ENCODE peak calls at places on chromosome 10, in ten cellular contexts. S, L, G, D, W, O, H, P, K and F are unnamed samples. For H3K4me1, the result is how much of the 10 kb centered on the place peaks cover.

GRCh38 chr10:373015-373414 is 237.8 kb downstream of the ZMYND11 start:
- DNase-seq in L (peak), O (no peak), K (no peak), S (no peak), D (peak), W (no peak), G (no peak), P (peak), H (no peak), F (no peak)

GRCh38 chr10:17562572-17562971 is 54.6 kb downstream of the HACD1 start:
- DNase-seq in W (peak), G (no peak), O (no peak), H (no peak), P (peak), L (peak), D (peak), S (no peak), K (no peak), F (no peak)

GRCh38 chr10:16792675-16793074 is 24.5 kb downstream of the RSU1 start:
- DNase-seq in L (peak), S (peak), K (no peak), H (no peak), P (no peak), D (peak), O (peak), G (no peak), W (no peak), F (no peak)

GRCh38 chr10:87058171-87058570 is 36.5 kb downstream of the GLUD1 start:
- DNase-seq in H (no peak), G (no peak), W (no peak), O (no peak), S (no peak), K (no peak), L (no peak), P (no peak), D (no peak), F (no peak)

GRCh38 chr10:598415-599170 is 90.9 kb downstream of the DIP2C start:
- DNase-seq in W (peak), P (peak), O (no peak), D (peak), G (no peak), L (peak), H (no peak), K (no peak), S (no peak), F (no peak)

GRCh38 chr10:51063659-51064535 is 10.4 kb upstream of the PRKG1 start:
- DNase-seq in W (peak), G (no peak), K (no peak), D (peak), O (no peak), L (peak), S (no peak), P (peak), H (no peak), F (no peak)

GRCh38 chr10:1600861-1601260 is 136.5 kb downstream of the ADARB2 start:
- DNase-seq in S (no peak), O (no peak), G (no peak), W (no peak), D (no peak), H (no peak), L (no peak), P (no peak), K (no peak), F (no peak)

GRCh38 chr10:125989791-125990190 is 93.4 kb downstream of the FANK1 start:
- DNase-seq in D (no peak), S (no peak), O (no peak), W (no peak), G (no peak), L (no peak), K (no peak), P (no peak), H (no peak), F (no peak)

GRCh38 chr10:98646998-98647917 is 200.5 kb upstream of the HPS1 start:
- DNase-seq in K (no peak), P (no peak), G (no peak), H (no peak), L (no peak), O (no peak), W (peak), S (no peak), D (no peak), F (no peak)

GRCh38 chr10:114017266-114017665 is 26.4 kb upstream of the ADRB1 start:
- DNase-seq in D (no peak), H (no peak), S (no peak), L (no peak), W (no peak), G (no peak), K (no peak), P (no peak), O (no peak), F (no peak)

GRCh38 chr10:79937256-79937635 is 11.7 kb downstream of the SFTPD start:
- DNase-seq in W (no peak), O (no peak), L (no peak), P (no peak), S (no peak), G (no peak), K (no peak), H (no peak), D (no peak), F (no peak)

GRCh38 chr10:513393-513792 is 176.1 kb downstream of the DIP2C start:
- DNase-seq in D (no peak), H (no peak), L (no peak), O (no peak), P (no peak), K (no peak), G (peak), S (no peak), W (no peak), F (no peak)

GRCh38 chr10:21494221-21495001 is 31.1 kb downstream of the SKIDA1 start:
- DNase-seq in H (no peak), W (peak), O (peak), P (peak), S (peak), G (peak), D (peak), L (peak), K (no peak), F (no peak)

GRCh38 chr10:115441907-115442520 is 348.8 kb downstream of the ATRNL1 start:
- DNase-seq in K (no peak), W (no peak), P (no peak), H (no peak), D (peak), L (peak), S (no peak), O (no peak), G (no peak), F (no peak)

GRCh38 chr10:33234779-33235178 is 99.7 kb downstream of the NRP1 start:
- DNase-seq in W (no peak), S (no peak), L (no peak), O (no peak), D (no peak), G (no peak), P (peak), H (no peak), K (no peak), F (no peak)

GRCh38 chr10:54985732-54986131 is 184.7 kb upstream of the PCDH15 start:
- DNase-seq in G (no peak), L (peak), D (peak), W (peak), O (no peak), H (no peak), P (peak), K (no peak), S (no peak), F (no peak)

GRCh38 chr10:52890281-52890680 is 117.7 kb upstream of the MBL2 start:
- DNase-seq in D (no peak), K (no peak), S (no peak), O (no peak), H (no peak), G (no peak), P (no peak), W (no peak), L (no peak), F (no peak)

GRCh38 chr10:126839094-126839761 is 66.0 kb upstream of the DOCK1 start:
- DNase-seq in S (no peak), W (peak), D (no peak), H (no peak), G (peak), O (no peak), L (no peak), P (no peak), K (no peak), F (no peak)

GRCh38 chr10:526651-527312 is 162.7 kb downstream of the DIP2C start:
- DNase-seq in G (no peak), D (no peak), L (no peak), W (peak), O (no peak), S (no peak), H (peak), K (no peak), P (no peak), F (no peak)

GRCh38 chr10:17029581-17030271 is 99.9 kb downstream of the CUBN start:
- DNase-seq in S (peak), L (peak), K (peak), O (peak), W (no peak), G (peak), P (peak), D (peak), H (peak), F (peak)

GRCh38 chr10:43045246-43045621 is 31.6 kb upstream of the RET start:
- DNase-seq in D (no peak), K (no peak), S (no peak), P (no peak), H (no peak), G (no peak), O (peak), W (no peak), L (no peak), F (no peak)

GRCh38 chr10:6128087-6128486 is 39.3 kb downstream of the RBM17 start:
- DNase-seq in S (no peak), K (no peak), H (no peak), G (no peak), L (no peak), W (no peak), P (no peak), D (no peak), O (no peak), F (no peak)

GRCh38 chr10:125001313-125002043 is 59.6 kb downstream of the ZRANB1 start:
- DNase-seq in S (no peak), G (no peak), P (no peak), O (peak), D (no peak), L (peak), H (no peak), W (no peak), K (no peak), F (no peak)

GRCh38 chr10:23437987-23438546 is 808 bp upstream of the OTUD1 start:
- DNase-seq in K (no peak), D (no peak), O (no peak), H (no peak), L (no peak), S (peak), W (no peak), G (no peak), P (no peak), F (no peak)
- H3K4me1 ChIP-seq in K (under half), D (under half), O (under half), H (under half), L (under half), S (under half), W (under half), G (under half), P (under half), F (under half)

GRCh38 chr10:59470570-59470969 is 108.2 kb upstream of the FAM13C start:
- DNase-seq in O (no peak), K (no peak), H (no peak), W (peak), D (no peak), L (no peak), P (no peak), G (no peak), S (no peak), F (no peak)
- H3K27ac ChIP-seq in O (no peak), K (no peak), H (no peak), W (no peak), D (no peak), L (no peak), P (no peak), G (no peak), S (no peak), F (no peak)

DNA sequence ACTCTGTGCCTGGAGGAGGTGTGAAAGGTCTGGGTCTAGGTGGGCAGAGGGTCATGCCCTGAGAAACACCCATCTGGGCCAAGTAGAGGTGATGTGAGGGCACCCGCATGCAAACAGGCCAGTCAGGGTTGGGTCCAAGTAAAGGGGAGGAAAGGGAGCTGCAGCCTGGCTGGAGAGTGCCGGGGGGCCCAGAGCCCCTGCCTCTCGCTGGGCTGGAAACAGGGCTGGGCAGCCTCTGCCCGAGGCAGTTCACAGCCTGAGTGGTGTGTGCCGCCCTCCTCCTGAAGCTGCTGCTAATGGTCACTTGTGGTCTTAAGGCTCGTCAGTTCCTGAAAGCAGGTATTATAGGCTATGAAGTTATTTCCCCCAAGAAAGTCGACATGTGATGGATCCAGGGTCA is 7.3 kb downstream of the CYP2E1 start:
- DNase-seq in G (no peak), W (no peak), H (no peak), K (no peak), O (no peak), S (no peak), D (no peak), L (no peak), P (no peak), F (no peak)
- H3K4me3 ChIP-seq in G (no peak), W (no peak), H (no peak), K (no peak), O (no peak), S (no peak), D (no peak), L (no peak), P (no peak), F (no peak)

DNA sequence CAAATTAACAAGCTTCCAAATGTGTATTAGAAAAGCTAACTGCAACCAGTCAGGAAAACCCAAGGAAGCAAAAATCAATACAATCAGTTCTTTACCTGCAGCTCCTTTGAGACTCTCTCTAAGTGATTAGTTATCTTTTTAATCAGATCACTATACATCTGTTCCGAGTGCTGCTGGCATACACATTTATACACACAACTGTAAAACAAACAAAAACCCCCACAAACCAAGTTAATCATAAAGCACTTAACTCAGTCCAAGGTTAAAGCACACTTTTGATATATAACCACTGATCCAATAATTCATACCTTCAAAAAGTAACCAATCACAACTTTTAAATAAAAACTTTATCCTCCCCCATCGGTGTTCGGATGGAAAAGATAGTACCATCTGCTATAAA is 25.6 kb downstream of the CACUL1 start:
- DNase-seq in D (no peak), K (no peak), S (no peak), G (no peak), P (no peak), O (no peak), W (no peak), H (no peak), L (no peak), F (no peak)
- H3K4me1 ChIP-seq in D (under half), K (half or more), S (half or more), G (under half), P (under half), O (half or more), W (under half), H (under half), L (under half), F (under half)

GRCh38 chr10:101768791-101769170 is 7.1 kb downstream of the FGF8 start:
- DNase-seq in S (no peak), P (no peak), G (no peak), H (no peak), W (no peak), O (no peak), D (no peak), L (no peak), K (no peak), F (no peak)

GRCh38 chr10:101767966-101768790 is 7.7 kb downstream of the FGF8 start:
- DNase-seq in D (no peak), S (no peak), W (no peak), L (no peak), H (no peak), G (no peak), K (no peak), P (no peak), O (no peak), F (no peak)

GRCh38 chr10:101771380-101771779 is 4.5 kb downstream of the FGF8 start:
- DNase-seq in W (no peak), S (no peak), L (no peak), G (no peak), H (no peak), O (no peak), K (no peak), D (no peak), P (no peak), F (no peak)

GRCh38 chr10:101770331-101771215 is 5.3 kb downstream of the FGF8 start:
- DNase-seq in L (no peak), H (no peak), D (no peak), W (no peak), G (no peak), P (no peak), O (no peak), S (no peak), K (no peak), F (no peak)

GRCh38 chr10:101769541-101770180 is 6.3 kb downstream of the FGF8 start:
- DNase-seq in S (no peak), O (no peak), K (no peak), W (peak), D (no peak), P (no peak), G (no peak), L (no peak), H (no peak), F (no peak)
- H3K27ac ChIP-seq in S (no peak), O (no peak), K (no peak), W (no peak), D (no peak), P (no peak), G (no peak), L (no peak), H (no peak), F (no peak)

GRCh38 chr10:99984635-99985034 is 25.1 kb downstream of the DNMBP start:
- DNase-seq in L (no peak), K (no peak), D (no peak), O (no peak), S (no peak), G (no peak), W (no peak), H (no peak), P (no peak), F (no peak)
- H3K4me3 ChIP-seq in L (no peak), K (no peak), D (peak), O (no peak), S (no peak), G (no peak), W (no peak), H (no peak), P (peak), F (no peak)

DNA sequence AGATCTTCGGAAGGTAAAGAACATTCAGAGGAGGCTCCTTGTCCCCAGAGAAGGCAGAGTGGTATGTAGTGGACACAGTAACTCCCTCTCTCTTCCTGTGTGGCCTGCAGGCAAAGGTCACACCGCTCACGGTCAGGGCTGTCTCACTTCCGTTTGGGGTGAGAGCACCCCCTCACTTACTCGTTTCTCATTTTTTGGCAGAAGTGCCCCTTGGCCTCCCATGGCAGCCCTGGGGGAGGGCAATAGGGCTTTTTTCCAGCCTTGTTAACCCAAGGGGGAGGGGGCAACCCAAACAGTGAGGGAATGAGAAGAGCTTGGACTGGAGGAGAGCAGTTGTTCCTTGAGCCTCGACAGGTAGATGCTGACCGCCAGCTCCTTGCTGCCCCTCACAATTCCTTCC is 31.8 kb upstream of the SRGN start:
- DNase-seq in P (peak), K (no peak), D (no peak), H (no peak), G (no peak), S (no peak), L (no peak), W (no peak), O (no peak), F (no peak)
- H3K4me1 ChIP-seq in P (under half), K (under half), D (under half), H (under half), G (under half), S (under half), L (under half), W (under half), O (under half), F (under half)

GRCh38 chr10:123559823-123560092 is 106.4 kb upstream of the GPR26 start:
- DNase-seq in K (no peak), H (no peak), O (no peak), W (no peak), S (no peak), G (peak), P (no peak), D (no peak), L (no peak), F (no peak)
- H3K27ac ChIP-seq in K (no peak), H (no peak), O (no peak), W (no peak), S (no peak), G (no peak), P (no peak), D (no peak), L (no peak), F (no peak)